ENCODE peak calls at places on chromosomes 7 and 10, in ten cellular contexts. One of them, this sample, is unnamed.
A peak's percentile ranks its signal among the peaks of the same experiment; 100 is the strongest.

GRCh38 chr7:106643189-106643588 is 17.8 kb downstream of the CCDC71L start:
- DNase-seq in substantia nigra: no peak
- DNase-seq in GF-D8: no peak
- DNase-seq in KBM-7: no peak
- DNase-seq in GM12891: no peak
- DNase-seq in activated CD8-positive, alpha-beta memory T cell treated with anti-CD3 and anti-CD28 coated beads, Interleukin-2, amount 10 ng/mL, durations not matched to agents 7 days and 5 days: no peak
- DNase-seq in skeletal muscle cell: no peak
- DNase-seq in cardiac muscle cell: peak; percentile 21
- DNase-seq in activated T-cell treated with anti-CD3 and anti-CD28 coated beads, Interleukin-2, amount 50 U/mL, for 72 hours: no peak
- DNase-seq in pancreas: no peak
- DNase-seq in this sample: no peak

GRCh38 chr7:113283861-113284260 is 165.5 kb upstream of the SMIM30 start:
- DNase-seq in pancreas: no peak
- DNase-seq in KBM-7: no peak
- DNase-seq in cardiac muscle cell: peak; percentile 34
- DNase-seq in GF-D8: no peak
- DNase-seq in activated CD8-positive, alpha-beta memory T cell treated with anti-CD3 and anti-CD28 coated beads, Interleukin-2, amount 10 ng/mL, durations not matched to agents 7 days and 5 days: no peak
- DNase-seq in skeletal muscle cell: peak; percentile 17
- DNase-seq in substantia nigra: no peak
- DNase-seq in GM12891: no peak
- DNase-seq in activated T-cell treated with anti-CD3 and anti-CD28 coated beads, Interleukin-2, amount 50 U/mL, for 72 hours: no peak
- DNase-seq in this sample: no peak

GRCh38 chr10:84244651-84245270 is at the start of gene RGR:
- DNase-seq in KBM-7: no peak
- DNase-seq in cardiac muscle cell: no peak
- DNase-seq in GM12891: no peak
- DNase-seq in pancreas: peak; percentile 37
- DNase-seq in activated T-cell treated with anti-CD3 and anti-CD28 coated beads, Interleukin-2, amount 50 U/mL, for 72 hours: no peak
- DNase-seq in activated CD8-positive, alpha-beta memory T cell treated with anti-CD3 and anti-CD28 coated beads, Interleukin-2, amount 10 ng/mL, durations not matched to agents 7 days and 5 days: no peak
- DNase-seq in skeletal muscle cell: peak; percentile 2
- DNase-seq in substantia nigra: peak; percentile 84
- DNase-seq in GF-D8: no peak
- DNase-seq in this sample: no peak

GRCh38 chr7:43674559-43675436 is 54.5 kb downstream of the COA1 start:
- DNase-seq in pancreas: peak; percentile 22
- DNase-seq in GF-D8: no peak
- DNase-seq in activated T-cell treated with anti-CD3 and anti-CD28 coated beads, Interleukin-2, amount 50 U/mL, for 72 hours: no peak
- DNase-seq in cardiac muscle cell: peak; percentile 66
- DNase-seq in KBM-7: no peak
- DNase-seq in skeletal muscle cell: peak; percentile 62
- DNase-seq in substantia nigra: no peak
- DNase-seq in activated CD8-positive, alpha-beta memory T cell treated with anti-CD3 and anti-CD28 coated beads, Interleukin-2, amount 10 ng/mL, durations not matched to agents 7 days and 5 days: no peak
- DNase-seq in GM12891: no peak
- DNase-seq in this sample: no peak

GRCh38 chr10:71611131-71611530 is 108.4 kb downstream of the C10orf105 start:
- DNase-seq in substantia nigra: peak; percentile 24
- DNase-seq in cardiac muscle cell: no peak
- DNase-seq in GM12891: no peak
- DNase-seq in KBM-7: no peak
- DNase-seq in activated T-cell treated with anti-CD3 and anti-CD28 coated beads, Interleukin-2, amount 50 U/mL, for 72 hours: no peak
- DNase-seq in GF-D8: no peak
- DNase-seq in pancreas: no peak
- DNase-seq in activated CD8-positive, alpha-beta memory T cell treated with anti-CD3 and anti-CD28 coated beads, Interleukin-2, amount 10 ng/mL, durations not matched to agents 7 days and 5 days: no peak
- DNase-seq in skeletal muscle cell: no peak
- DNase-seq in this sample: no peak

GRCh38 chr7:39459606-39460090 is 106.6 kb upstream of the YAE1 start:
- DNase-seq in substantia nigra: no peak
- DNase-seq in KBM-7: no peak
- DNase-seq in pancreas: no peak
- DNase-seq in activated CD8-positive, alpha-beta memory T cell treated with anti-CD3 and anti-CD28 coated beads, Interleukin-2, amount 10 ng/mL, durations not matched to agents 7 days and 5 days: no peak
- DNase-seq in GF-D8: no peak
- DNase-seq in GM12891: no peak
- DNase-seq in cardiac muscle cell: no peak
- DNase-seq in skeletal muscle cell: no peak
- DNase-seq in activated T-cell treated with anti-CD3 and anti-CD28 coated beads, Interleukin-2, amount 50 U/mL, for 72 hours: no peak
- DNase-seq in this sample: no peak

GRCh38 chr10:131811239-131812011 is 89.4 kb upstream of the PPP2R2D start:
- DNase-seq in activated CD8-positive, alpha-beta memory T cell treated with anti-CD3 and anti-CD28 coated beads, Interleukin-2, amount 10 ng/mL, durations not matched to agents 7 days and 5 days: peak; percentile 9
- DNase-seq in KBM-7: no peak
- DNase-seq in GF-D8: no peak
- DNase-seq in skeletal muscle cell: no peak
- DNase-seq in substantia nigra: no peak
- DNase-seq in cardiac muscle cell: no peak
- DNase-seq in activated T-cell treated with anti-CD3 and anti-CD28 coated beads, Interleukin-2, amount 50 U/mL, for 72 hours: no peak
- DNase-seq in pancreas: no peak
- DNase-seq in GM12891: no peak
- DNase-seq in this sample: peak; percentile 28

GRCh38 chr10:117609095-117609821 is 66.7 kb downstream of the EMX2 start:
- DNase-seq in pancreas: peak; percentile 66
- DNase-seq in activated T-cell treated with anti-CD3 and anti-CD28 coated beads, Interleukin-2, amount 50 U/mL, for 72 hours: no peak
- DNase-seq in substantia nigra: no peak
- DNase-seq in activated CD8-positive, alpha-beta memory T cell treated with anti-CD3 and anti-CD28 coated beads, Interleukin-2, amount 10 ng/mL, durations not matched to agents 7 days and 5 days: no peak
- DNase-seq in KBM-7: no peak
- DNase-seq in GF-D8: no peak
- DNase-seq in cardiac muscle cell: peak; percentile 25
- DNase-seq in skeletal muscle cell: peak; percentile 84
- DNase-seq in GM12891: no peak
- DNase-seq in this sample: peak; percentile 74

GRCh38 chr7:144437370-144438191 is 34.1 kb upstream of the NOBOX start:
- DNase-seq in GM12891: peak; percentile 7
- DNase-seq in substantia nigra: no peak
- DNase-seq in pancreas: peak; percentile 9
- DNase-seq in KBM-7: peak; percentile 58
- DNase-seq in GF-D8: peak; percentile 10
- DNase-seq in activated CD8-positive, alpha-beta memory T cell treated with anti-CD3 and anti-CD28 coated beads, Interleukin-2, amount 10 ng/mL, durations not matched to agents 7 days and 5 days: peak; percentile 67
- DNase-seq in activated T-cell treated with anti-CD3 and anti-CD28 coated beads, Interleukin-2, amount 50 U/mL, for 72 hours: peak; percentile 58
- DNase-seq in cardiac muscle cell: peak; percentile 84
- DNase-seq in skeletal muscle cell: peak; percentile 19
- DNase-seq in this sample: no peak

GRCh38 chr10:99775850-99776249 is 6.6 kb upstream of the ABCC2 start:
- DNase-seq in skeletal muscle cell: peak; percentile 69
- DNase-seq in GM12891: no peak
- DNase-seq in GF-D8: no peak
- DNase-seq in KBM-7: no peak
- DNase-seq in substantia nigra: no peak
- DNase-seq in pancreas: no peak
- DNase-seq in activated CD8-positive, alpha-beta memory T cell treated with anti-CD3 and anti-CD28 coated beads, Interleukin-2, amount 10 ng/mL, durations not matched to agents 7 days and 5 days: no peak
- DNase-seq in cardiac muscle cell: peak; percentile 76
- DNase-seq in activated T-cell treated with anti-CD3 and anti-CD28 coated beads, Interleukin-2, amount 50 U/mL, for 72 hours: no peak
- DNase-seq in this sample: no peak

GRCh38 chr10:21534611-21535493 is 820 bp downstream of the MLLT10 start:
- DNase-seq in activated CD8-positive, alpha-beta memory T cell treated with anti-CD3 and anti-CD28 coated beads, Interleukin-2, amount 10 ng/mL, durations not matched to agents 7 days and 5 days: peak; percentile 70
- DNase-seq in pancreas: peak; percentile 45
- DNase-seq in cardiac muscle cell: peak; percentile 55
- DNase-seq in GM12891: peak; percentile 45
- DNase-seq in activated T-cell treated with anti-CD3 and anti-CD28 coated beads, Interleukin-2, amount 50 U/mL, for 72 hours: peak; percentile 59
- DNase-seq in substantia nigra: peak; percentile 36
- DNase-seq in skeletal muscle cell: no peak
- DNase-seq in KBM-7: peak; percentile 31
- DNase-seq in GF-D8: no peak
- DNase-seq in this sample: peak; percentile 91

GRCh38 chr10:70557876-70558275 is 44.7 kb downstream of the PRF1 start:
- DNase-seq in cardiac muscle cell: no peak
- DNase-seq in activated CD8-positive, alpha-beta memory T cell treated with anti-CD3 and anti-CD28 coated beads, Interleukin-2, amount 10 ng/mL, durations not matched to agents 7 days and 5 days: no peak
- DNase-seq in pancreas: no peak
- DNase-seq in substantia nigra: no peak
- DNase-seq in GF-D8: no peak
- DNase-seq in KBM-7: peak; percentile 20
- DNase-seq in activated T-cell treated with anti-CD3 and anti-CD28 coated beads, Interleukin-2, amount 50 U/mL, for 72 hours: no peak
- DNase-seq in GM12891: no peak
- DNase-seq in skeletal muscle cell: no peak
- DNase-seq in this sample: peak; percentile 4

GRCh38 chr7:151174246-151175046 is 7.0 kb upstream of the GBX1 start:
- DNase-seq in cardiac muscle cell: peak; percentile 48
- DNase-seq in GF-D8: no peak
- DNase-seq in substantia nigra: no peak
- DNase-seq in activated CD8-positive, alpha-beta memory T cell treated with anti-CD3 and anti-CD28 coated beads, Interleukin-2, amount 10 ng/mL, durations not matched to agents 7 days and 5 days: peak; percentile 55
- DNase-seq in activated T-cell treated with anti-CD3 and anti-CD28 coated beads, Interleukin-2, amount 50 U/mL, for 72 hours: peak; percentile 16
- DNase-seq in pancreas: no peak
- DNase-seq in GM12891: no peak
- DNase-seq in skeletal muscle cell: no peak
- DNase-seq in KBM-7: no peak
- DNase-seq in this sample: no peak

GRCh38 chr10:3889961-3890522 is 105.0 kb upstream of the KLF6 start:
- DNase-seq in GF-D8: no peak
- DNase-seq in activated CD8-positive, alpha-beta memory T cell treated with anti-CD3 and anti-CD28 coated beads, Interleukin-2, amount 10 ng/mL, durations not matched to agents 7 days and 5 days: no peak
- DNase-seq in activated T-cell treated with anti-CD3 and anti-CD28 coated beads, Interleukin-2, amount 50 U/mL, for 72 hours: no peak
- DNase-seq in substantia nigra: no peak
- DNase-seq in GM12891: no peak
- DNase-seq in skeletal muscle cell: peak; percentile 64
- DNase-seq in KBM-7: no peak
- DNase-seq in cardiac muscle cell: peak; percentile 43
- DNase-seq in pancreas: no peak
- DNase-seq in this sample: no peak

GRCh38 chr10:125092564-125093031 is 67.8 kb downstream of the CTBP2 start:
- DNase-seq in activated T-cell treated with anti-CD3 and anti-CD28 coated beads, Interleukin-2, amount 50 U/mL, for 72 hours: no peak
- DNase-seq in activated CD8-positive, alpha-beta memory T cell treated with anti-CD3 and anti-CD28 coated beads, Interleukin-2, amount 10 ng/mL, durations not matched to agents 7 days and 5 days: no peak
- DNase-seq in skeletal muscle cell: no peak
- DNase-seq in pancreas: no peak
- DNase-seq in GM12891: no peak
- DNase-seq in substantia nigra: no peak
- DNase-seq in KBM-7: no peak
- DNase-seq in GF-D8: no peak
- DNase-seq in cardiac muscle cell: no peak
- DNase-seq in this sample: peak; percentile 32

GRCh38 chr7:66629222-66629658 is 559 bp downstream of the KCTD7 start:
- DNase-seq in GM12891: no peak
- DNase-seq in skeletal muscle cell: no peak
- DNase-seq in activated T-cell treated with anti-CD3 and anti-CD28 coated beads, Interleukin-2, amount 50 U/mL, for 72 hours: no peak
- DNase-seq in pancreas: peak; percentile 31
- DNase-seq in KBM-7: no peak
- DNase-seq in activated CD8-positive, alpha-beta memory T cell treated with anti-CD3 and anti-CD28 coated beads, Interleukin-2, amount 10 ng/mL, durations not matched to agents 7 days and 5 days: no peak
- DNase-seq in cardiac muscle cell: no peak
- DNase-seq in substantia nigra: no peak
- DNase-seq in GF-D8: no peak
- DNase-seq in this sample: no peak

GRCh38 chr7:94344826-94345225 is 49.9 kb upstream of the COL1A2 start:
- DNase-seq in activated CD8-positive, alpha-beta memory T cell treated with anti-CD3 and anti-CD28 coated beads, Interleukin-2, amount 10 ng/mL, durations not matched to agents 7 days and 5 days: no peak
- DNase-seq in GM12891: no peak
- DNase-seq in GF-D8: no peak
- DNase-seq in activated T-cell treated with anti-CD3 and anti-CD28 coated beads, Interleukin-2, amount 50 U/mL, for 72 hours: no peak
- DNase-seq in KBM-7: no peak
- DNase-seq in skeletal muscle cell: no peak
- DNase-seq in substantia nigra: no peak
- DNase-seq in pancreas: no peak
- DNase-seq in cardiac muscle cell: peak; percentile 58
- DNase-seq in this sample: no peak

GRCh38 chr10:64156131-64156530 is 634.9 kb downstream of the REEP3 start:
- DNase-seq in substantia nigra: no peak
- DNase-seq in activated T-cell treated with anti-CD3 and anti-CD28 coated beads, Interleukin-2, amount 50 U/mL, for 72 hours: no peak
- DNase-seq in pancreas: no peak
- DNase-seq in GF-D8: no peak
- DNase-seq in cardiac muscle cell: no peak
- DNase-seq in activated CD8-positive, alpha-beta memory T cell treated with anti-CD3 and anti-CD28 coated beads, Interleukin-2, amount 10 ng/mL, durations not matched to agents 7 days and 5 days: no peak
- DNase-seq in GM12891: no peak
- DNase-seq in skeletal muscle cell: no peak
- DNase-seq in KBM-7: no peak
- DNase-seq in this sample: no peak

GRCh38 chr10:119640384-119640783 is 10.8 kb upstream of the BAG3 start:
- DNase-seq in skeletal muscle cell: no peak
- DNase-seq in substantia nigra: no peak
- DNase-seq in activated T-cell treated with anti-CD3 and anti-CD28 coated beads, Interleukin-2, amount 50 U/mL, for 72 hours: no peak
- DNase-seq in cardiac muscle cell: no peak
- DNase-seq in GM12891: no peak
- DNase-seq in pancreas: no peak
- DNase-seq in activated CD8-positive, alpha-beta memory T cell treated with anti-CD3 and anti-CD28 coated beads, Interleukin-2, amount 10 ng/mL, durations not matched to agents 7 days and 5 days: no peak
- DNase-seq in KBM-7: no peak
- DNase-seq in GF-D8: no peak
- DNase-seq in this sample: no peak

This sample was measured in left lung.